ENCODE peak calls at places on chromosomes 3 and 15, in nine cellular contexts. One of them, this sample, is unnamed.

GRCh38 chr15:29570121-29570930 is 251.9 kb downstream of the TJP1 start:
- DNase-seq in transverse colon: peak; percentile 10
- DNase-seq in fibroblast of lung: no peak
- DNase-seq in ovary: no peak
- DNase-seq in PC-3: no peak
- DNase-seq in heart right ventricle: no peak
- DNase-seq in adrenal gland: no peak
- DNase-seq in CD8-positive, alpha-beta memory T cell: no peak
- DNase-seq in IMR-90: no peak
- DNase-seq in this sample: no peak

GRCh38 chr15:42688301-42688700 is 48.6 kb downstream of the CDAN1 start:
- DNase-seq in transverse colon: no peak
- DNase-seq in fibroblast of lung: no peak
- DNase-seq in ovary: no peak
- DNase-seq in PC-3: no peak
- DNase-seq in heart right ventricle: no peak
- DNase-seq in adrenal gland: no peak
- DNase-seq in CD8-positive, alpha-beta memory T cell: no peak
- DNase-seq in IMR-90: no peak
- DNase-seq in this sample: no peak

GRCh38 chr15:69593488-69593887 is 140.9 kb downstream of the RPLP1 start:
- DNase-seq in transverse colon: no peak
- DNase-seq in fibroblast of lung: no peak
- DNase-seq in ovary: no peak
- DNase-seq in PC-3: no peak
- DNase-seq in heart right ventricle: no peak
- DNase-seq in adrenal gland: no peak
- DNase-seq in CD8-positive, alpha-beta memory T cell: no peak
- DNase-seq in IMR-90: no peak
- DNase-seq in this sample: no peak

GRCh38 chr3:56303508-56303907 is 164.8 kb downstream of the ERC2 start:
- DNase-seq in transverse colon: no peak
- DNase-seq in fibroblast of lung: peak; percentile 57
- DNase-seq in ovary: no peak
- DNase-seq in PC-3: peak; percentile 30
- DNase-seq in heart right ventricle: peak; percentile 5
- DNase-seq in adrenal gland: no peak
- DNase-seq in CD8-positive, alpha-beta memory T cell: no peak
- DNase-seq in IMR-90: peak; percentile 36
- DNase-seq in this sample: no peak

GRCh38 chr3:25259871-25260270 is 168.2 kb upstream of the RARB start:
- DNase-seq in transverse colon: no peak
- DNase-seq in fibroblast of lung: peak; percentile 46
- DNase-seq in ovary: no peak
- DNase-seq in PC-3: no peak
- DNase-seq in heart right ventricle: no peak
- DNase-seq in adrenal gland: no peak
- DNase-seq in CD8-positive, alpha-beta memory T cell: no peak
- DNase-seq in IMR-90: no peak
- DNase-seq in this sample: no peak

GRCh38 chr3:127768346-127769008 is 53.8 kb downstream of the MGLL start:
- DNase-seq in transverse colon: no peak
- DNase-seq in fibroblast of lung: peak; percentile 98
- DNase-seq in ovary: no peak
- DNase-seq in PC-3: peak; percentile 95
- DNase-seq in heart right ventricle: no peak
- DNase-seq in adrenal gland: no peak
- DNase-seq in CD8-positive, alpha-beta memory T cell: no peak
- DNase-seq in IMR-90: peak; percentile 99
- DNase-seq in this sample: no peak

GRCh38 chr3:125148836-125149235 is 63.7 kb downstream of the SLC12A8 start:
- DNase-seq in transverse colon: peak; percentile 41
- DNase-seq in fibroblast of lung: peak; percentile 59
- DNase-seq in ovary: no peak
- DNase-seq in PC-3: no peak
- DNase-seq in heart right ventricle: peak; percentile 62
- DNase-seq in adrenal gland: no peak
- DNase-seq in CD8-positive, alpha-beta memory T cell: no peak
- DNase-seq in IMR-90: peak; percentile 33
- DNase-seq in this sample: no peak

GRCh38 chr15:83446417-83446816 is 724 bp upstream of the SH3GL3 start:
- DNase-seq in transverse colon: no peak
- DNase-seq in fibroblast of lung: no peak
- DNase-seq in ovary: no peak
- DNase-seq in PC-3: no peak
- DNase-seq in heart right ventricle: no peak
- DNase-seq in adrenal gland: no peak
- DNase-seq in CD8-positive, alpha-beta memory T cell: no peak
- DNase-seq in IMR-90: no peak
- DNase-seq in this sample: no peak

GRCh38 chr3:182969277-182969676 is 11.1 kb downstream of the DCUN1D1 start:
- DNase-seq in transverse colon: no peak
- DNase-seq in fibroblast of lung: peak; percentile 46
- DNase-seq in ovary: no peak
- DNase-seq in PC-3: peak; percentile 73
- DNase-seq in heart right ventricle: no peak
- DNase-seq in adrenal gland: no peak
- DNase-seq in CD8-positive, alpha-beta memory T cell: no peak
- DNase-seq in IMR-90: peak; percentile 85
- DNase-seq in this sample: no peak

GRCh38 chr3:182965861-182966366 is 14.4 kb downstream of the DCUN1D1 start:
- DNase-seq in transverse colon: no peak
- DNase-seq in fibroblast of lung: no peak
- DNase-seq in ovary: no peak
- DNase-seq in PC-3: no peak
- DNase-seq in heart right ventricle: no peak
- DNase-seq in adrenal gland: no peak
- DNase-seq in CD8-positive, alpha-beta memory T cell: no peak
- DNase-seq in IMR-90: no peak
- DNase-seq in this sample: no peak

GRCh38 chr3:182964179-182964578 is 16.2 kb downstream of the DCUN1D1 start:
- DNase-seq in transverse colon: no peak
- DNase-seq in fibroblast of lung: no peak
- DNase-seq in ovary: no peak
- DNase-seq in PC-3: no peak
- DNase-seq in heart right ventricle: no peak
- DNase-seq in adrenal gland: no peak
- DNase-seq in CD8-positive, alpha-beta memory T cell: no peak
- DNase-seq in IMR-90: no peak
- DNase-seq in this sample: no peak

GRCh38 chr3:182969853-182970252 is 10.5 kb downstream of the DCUN1D1 start:
- DNase-seq in transverse colon: no peak
- DNase-seq in fibroblast of lung: no peak
- DNase-seq in ovary: no peak
- DNase-seq in PC-3: no peak
- DNase-seq in heart right ventricle: no peak
- DNase-seq in adrenal gland: no peak
- DNase-seq in CD8-positive, alpha-beta memory T cell: no peak
- DNase-seq in IMR-90: no peak
- DNase-seq in this sample: no peak

DNA sequence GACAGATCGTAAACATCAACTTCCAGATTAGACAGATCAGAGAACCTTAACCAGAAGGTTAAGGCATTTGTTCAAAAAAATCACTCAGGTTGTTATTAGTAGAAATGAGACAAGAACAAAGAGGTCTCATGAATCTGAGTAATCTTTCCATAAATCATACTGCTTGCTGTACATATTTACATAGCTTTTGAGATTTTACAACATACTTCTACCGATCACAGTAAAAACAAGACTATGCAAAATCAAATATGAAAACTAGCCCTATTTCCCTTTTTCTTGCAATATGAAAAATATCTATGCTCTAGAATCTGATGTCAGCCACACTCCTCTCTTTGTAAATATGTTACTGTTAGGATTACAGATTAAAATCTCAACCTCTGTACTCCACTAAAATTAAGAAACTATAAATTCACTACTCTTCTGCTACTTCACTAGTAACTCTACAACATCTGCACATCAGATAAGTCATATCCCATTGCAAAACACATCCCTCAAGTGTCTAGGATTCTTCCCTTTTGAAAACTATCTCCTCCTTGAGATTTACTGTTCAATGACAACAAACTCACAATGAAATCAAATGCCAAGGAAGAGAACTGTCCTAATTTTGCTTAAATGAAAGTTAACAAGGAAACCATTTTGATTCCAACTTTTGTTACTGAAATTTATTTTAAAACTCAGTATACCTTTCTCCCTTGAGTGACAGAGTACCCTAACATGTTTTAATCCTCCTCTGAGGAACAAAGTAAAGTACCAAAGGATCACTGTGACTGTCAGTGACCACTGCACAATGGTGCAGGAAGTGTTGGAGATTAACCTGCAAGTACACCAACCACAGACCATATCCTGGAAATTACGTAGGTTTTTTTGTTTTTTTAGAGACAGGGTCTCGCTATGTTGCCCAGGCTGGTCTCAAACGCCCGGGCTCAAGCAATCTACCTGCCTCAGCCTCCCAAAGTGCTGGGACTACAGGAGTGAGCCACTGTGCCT is 12.8 kb downstream of the DCUN1D1 start:
- DNase-seq in transverse colon: no peak
- DNase-seq in fibroblast of lung: no peak
- DNase-seq in ovary: no peak
- DNase-seq in PC-3: no peak
- DNase-seq in heart right ventricle: no peak
- DNase-seq in adrenal gland: no peak
- DNase-seq in CD8-positive, alpha-beta memory T cell: no peak
- DNase-seq in IMR-90: no peak
- DNase-seq in this sample: no peak
- H3K27ac ChIP-seq in transverse colon: no peak overlapping the region
- H3K27ac ChIP-seq in fibroblast of lung: no peak overlapping the region
- H3K27ac ChIP-seq in ovary: no peak overlapping the region
- H3K27ac ChIP-seq in PC-3: peak overlapping the region; percentile 8
- H3K27ac ChIP-seq in heart right ventricle: no peak overlapping the region
- H3K27ac ChIP-seq in adrenal gland: no peak overlapping the region
- H3K27ac ChIP-seq in CD8-positive, alpha-beta memory T cell: no peak overlapping the region
- H3K27ac ChIP-seq in IMR-90: no peak overlapping the region
- H3K27ac ChIP-seq in this sample: no peak overlapping the region

GRCh38 chr15:85091990-85092389 is 110.3 kb downstream of the PDE8A start:
- DNase-seq in transverse colon: no peak
- DNase-seq in fibroblast of lung: no peak
- DNase-seq in ovary: no peak
- DNase-seq in PC-3: no peak
- DNase-seq in heart right ventricle: no peak
- DNase-seq in adrenal gland: no peak
- DNase-seq in CD8-positive, alpha-beta memory T cell: no peak
- DNase-seq in IMR-90: no peak
- DNase-seq in this sample: no peak

GRCh38 chr15:85097706-85098105 is 116.0 kb downstream of the PDE8A start:
- DNase-seq in transverse colon: no peak
- DNase-seq in fibroblast of lung: no peak
- DNase-seq in ovary: no peak
- DNase-seq in PC-3: peak; percentile 23
- DNase-seq in heart right ventricle: no peak
- DNase-seq in adrenal gland: no peak
- DNase-seq in CD8-positive, alpha-beta memory T cell: no peak
- DNase-seq in IMR-90: peak; percentile 30
- DNase-seq in this sample: no peak

GRCh38 chr15:85095566-85095965 is 113.9 kb downstream of the PDE8A start:
- DNase-seq in transverse colon: no peak
- DNase-seq in fibroblast of lung: no peak
- DNase-seq in ovary: no peak
- DNase-seq in PC-3: no peak
- DNase-seq in heart right ventricle: no peak
- DNase-seq in adrenal gland: no peak
- DNase-seq in CD8-positive, alpha-beta memory T cell: no peak
- DNase-seq in IMR-90: no peak
- DNase-seq in this sample: no peak

GRCh38 chr15:85097250-85097649 is 115.6 kb downstream of the PDE8A start:
- DNase-seq in transverse colon: no peak
- DNase-seq in fibroblast of lung: no peak
- DNase-seq in ovary: no peak
- DNase-seq in PC-3: no peak
- DNase-seq in heart right ventricle: no peak
- DNase-seq in adrenal gland: no peak
- DNase-seq in CD8-positive, alpha-beta memory T cell: no peak
- DNase-seq in IMR-90: no peak
- DNase-seq in this sample: no peak

DNA sequence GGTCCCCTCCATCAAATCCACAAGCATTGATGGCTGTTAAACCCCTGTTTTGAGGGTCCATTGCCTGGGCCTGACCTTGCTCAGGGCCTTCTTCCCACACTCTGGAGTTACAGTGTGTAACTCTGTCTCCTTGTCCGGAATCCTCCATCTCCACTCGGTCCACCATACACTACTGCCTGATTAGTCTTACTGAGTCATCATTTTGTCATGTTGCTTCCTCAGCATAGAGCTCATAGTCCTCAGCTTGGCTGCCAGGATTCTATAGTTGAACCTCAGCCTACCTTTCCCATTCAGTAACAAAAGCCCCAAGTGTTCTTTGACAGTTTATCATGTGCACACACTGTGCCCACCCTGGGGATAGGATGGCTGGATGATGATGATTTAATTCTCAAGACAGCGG is 113.0 kb downstream of the PDE8A start:
- DNase-seq in transverse colon: no peak
- DNase-seq in fibroblast of lung: peak; percentile 24
- DNase-seq in ovary: no peak
- DNase-seq in PC-3: peak; percentile 39
- DNase-seq in heart right ventricle: no peak
- DNase-seq in adrenal gland: no peak
- DNase-seq in CD8-positive, alpha-beta memory T cell: no peak
- DNase-seq in IMR-90: peak; percentile 74
- DNase-seq in this sample: no peak
- H3K4me3 ChIP-seq in transverse colon: no peak overlapping the region
- H3K4me3 ChIP-seq in fibroblast of lung: no peak overlapping the region
- H3K4me3 ChIP-seq in ovary: no peak overlapping the region
- H3K4me3 ChIP-seq in PC-3: no peak overlapping the region
- H3K4me3 ChIP-seq in heart right ventricle: no peak overlapping the region
- H3K4me3 ChIP-seq in adrenal gland: no peak overlapping the region
- H3K4me3 ChIP-seq in CD8-positive, alpha-beta memory T cell: no peak overlapping the region
- H3K4me3 ChIP-seq in IMR-90: no peak overlapping the region
- H3K4me3 ChIP-seq in this sample: no peak overlapping the region

DNA sequence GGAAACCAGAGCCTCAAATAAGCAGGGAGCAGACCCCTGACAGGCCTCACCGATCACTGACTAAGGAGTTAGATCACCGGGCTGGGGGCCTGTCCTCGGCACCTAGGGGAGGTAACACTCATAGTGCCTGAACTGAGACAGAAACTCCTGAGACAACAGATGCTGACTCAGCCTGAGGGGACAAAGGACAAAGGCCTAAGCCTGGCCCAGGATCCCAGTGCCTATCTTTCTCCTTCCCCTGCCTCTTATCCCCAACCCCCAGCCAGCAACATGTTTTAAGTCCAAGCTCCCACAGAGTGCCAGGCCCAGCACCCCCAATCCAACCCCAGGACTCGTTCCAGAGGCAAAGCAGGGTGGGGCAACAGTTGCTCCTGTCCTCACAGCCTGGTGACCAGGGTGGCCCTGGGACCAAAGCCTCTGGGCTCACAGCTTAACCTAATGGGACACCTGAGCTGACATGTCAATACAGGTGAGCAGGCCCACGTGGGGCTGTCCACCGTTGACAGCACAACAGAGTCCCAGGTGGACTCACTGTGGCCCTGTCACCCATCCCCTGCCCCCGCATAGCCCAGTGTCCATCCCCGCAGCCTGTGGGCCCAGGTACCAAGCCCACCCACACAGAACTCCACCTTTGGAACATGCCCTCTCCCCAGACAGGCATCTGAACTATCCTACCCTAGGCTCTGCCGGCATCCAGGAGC is 37.4 kb downstream of the ADCY5 start:
- DNase-seq in transverse colon: no peak
- DNase-seq in fibroblast of lung: no peak
- DNase-seq in ovary: no peak
- DNase-seq in PC-3: no peak
- DNase-seq in heart right ventricle: no peak
- DNase-seq in adrenal gland: no peak
- DNase-seq in CD8-positive, alpha-beta memory T cell: no peak
- DNase-seq in IMR-90: no peak
- DNase-seq in this sample: no peak
- H3K4me1 ChIP-seq in transverse colon: peaks cover 54% of the 10 kb centered on the region
- H3K4me1 ChIP-seq in fibroblast of lung: no peaks in the 10 kb centered on the region
- H3K4me1 ChIP-seq in ovary: peaks cover 48% of the 10 kb centered on the region
- H3K4me1 ChIP-seq in PC-3: no peaks in the 10 kb centered on the region
- H3K4me1 ChIP-seq in heart right ventricle: peaks cover 84% of the 10 kb centered on the region
- H3K4me1 ChIP-seq in adrenal gland: no peaks in the 10 kb centered on the region
- H3K4me1 ChIP-seq in CD8-positive, alpha-beta memory T cell: no peaks in the 10 kb centered on the region
- H3K4me1 ChIP-seq in IMR-90: no peaks in the 10 kb centered on the region
- H3K4me1 ChIP-seq in this sample: no peaks in the 10 kb centered on the region

GRCh38 chr3:45872569-45872968 is 13.8 kb upstream of the CCR9 start:
- DNase-seq in transverse colon: no peak
- DNase-seq in fibroblast of lung: no peak
- DNase-seq in ovary: no peak
- DNase-seq in PC-3: no peak
- DNase-seq in heart right ventricle: no peak
- DNase-seq in adrenal gland: no peak
- DNase-seq in CD8-positive, alpha-beta memory T cell: no peak
- DNase-seq in IMR-90: no peak
- DNase-seq in this sample: no peak
- H3K27ac ChIP-seq in transverse colon: no peak overlapping the region
- H3K27ac ChIP-seq in fibroblast of lung: no peak overlapping the region
- H3K27ac ChIP-seq in ovary: no peak overlapping the region
- H3K27ac ChIP-seq in PC-3: no peak overlapping the region
- H3K27ac ChIP-seq in heart right ventricle: no peak overlapping the region
- H3K27ac ChIP-seq in adrenal gland: no peak overlapping the region
- H3K27ac ChIP-seq in CD8-positive, alpha-beta memory T cell: no peak overlapping the region
- H3K27ac ChIP-seq in IMR-90: no peak overlapping the region
- H3K27ac ChIP-seq in this sample: no peak overlapping the region

This sample was measured in effector memory CD4-positive, alpha-beta T cell.